ENCODE peak calls at places on chromosomes 7 and 10, in seven cellular contexts. I is nephron progenitor cell; W is heart left ventricle; D is T-helper 9 cell; Y is germinal center; K is stromal cell of bone marrow; T is activated CD8-positive, alpha-beta T cell treated with anti-CD3 and anti-CD28 coated beads, Interleukin-2, amount 10 ng/mL, durations not matched to agents 7 days and 5 days. Q is an unnamed sample.
A peak's percentile ranks its signal among the peaks of the same experiment; 100 is the strongest.

GRCh38 chr7:105723582-105723981 is 142.3 kb upstream of the EFCAB10 start:
- DNase-seq in I (peak; percentile 12), W (no peak), D (no peak), Y (no peak), K (no peak), T (no peak), Q (no peak)

GRCh38 chr7:141838581-141838980 is 2.7 kb downstream of the PRSS37 start:
- DNase-seq in I (no peak), W (no peak), D (no peak), Y (no peak), K (no peak), T (no peak), Q (no peak)

GRCh38 chr7:12570148-12570528 is 382 bp upstream of the SCIN start:
- DNase-seq in I (no peak), W (no peak), D (no peak), Y (no peak), K (no peak), T (no peak), Q (no peak)

GRCh38 chr7:134613623-134614347 is 32.9 kb upstream of the BPGM start:
- DNase-seq in I (no peak), W (no peak), D (no peak), Y (no peak), K (peak; percentile 100), T (no peak), Q (peak; percentile 95)

GRCh38 chr7:79050592-79050991 is 402.9 kb downstream of the MAGI2 start:
- DNase-seq in I (no peak), W (no peak), D (no peak), Y (no peak), K (no peak), T (no peak), Q (peak; percentile 38)

GRCh38 chr7:157997991-157998505 is 589.6 kb downstream of the PTPRN2 start:
- DNase-seq in I (no peak), W (no peak), D (no peak), Y (no peak), K (no peak), T (no peak), Q (no peak)

GRCh38 chr10:133313192-133313591 is 4.5 kb downstream of the ZNF511 start:
- DNase-seq in I (no peak), W (no peak), D (no peak), Y (no peak), K (no peak), T (no peak), Q (no peak)

GRCh38 chr7:46619723-46620310 is 698.7 kb upstream of the IGFBP3 start:
- DNase-seq in I (no peak), W (no peak), D (no peak), Y (no peak), K (no peak), T (no peak), Q (no peak)

GRCh38 chr7:27799212-27799611 is 59.2 kb downstream of the TAX1BP1 start:
- DNase-seq in I (no peak), W (no peak), D (no peak), Y (no peak), K (no peak), T (no peak), Q (no peak)